ENCODE peak calls at places on chromosomes 4 and X, in five cellular contexts. One of them, this sample, is unnamed.
A peak's percentile ranks its signal among the peaks of the same experiment; 100 is the strongest.

GRCh38 chr4:161841759-161842158 is 322.0 kb downstream of the FSTL5 start:
- DNase-seq in sigmoid colon: no peak
- DNase-seq in GM23338: no peak
- DNase-seq in K562: no peak
- DNase-seq in breast epithelium: no peak
- DNase-seq in this sample: no peak

GRCh38 chrX:68018248-68019203 is 414.8 kb downstream of the OPHN1 start:
- DNase-seq in breast epithelium: no peak
- DNase-seq in sigmoid colon: no peak
- DNase-seq in GM23338: peak; percentile 68
- DNase-seq in K562: peak; percentile 7
- DNase-seq in this sample: no peak

GRCh38 chr4:123418486-123418931 is 21.9 kb downstream of the SPRY1 start:
- DNase-seq in K562: no peak
- DNase-seq in GM23338: peak; percentile 93
- DNase-seq in sigmoid colon: no peak
- DNase-seq in breast epithelium: no peak
- DNase-seq in this sample: no peak

GRCh38 chr4:4330794-4331193 is 40.7 kb downstream of the ZBTB49 start:
- DNase-seq in sigmoid colon: peak; percentile 48
- DNase-seq in GM23338: no peak
- DNase-seq in breast epithelium: no peak
- DNase-seq in K562: no peak
- DNase-seq in this sample: no peak

GRCh38 chrX:138885886-138886285 is 174.4 kb upstream of the FGF13 start:
- DNase-seq in K562: no peak
- DNase-seq in sigmoid colon: no peak
- DNase-seq in breast epithelium: no peak
- DNase-seq in GM23338: no peak
- DNase-seq in this sample: no peak

GRCh38 chr4:174739576-174739975 is 89.5 kb downstream of the GLRA3 start:
- DNase-seq in K562: no peak
- DNase-seq in sigmoid colon: no peak
- DNase-seq in GM23338: no peak
- DNase-seq in breast epithelium: no peak
- DNase-seq in this sample: no peak

GRCh38 chr4:142435599-142436235 is 410.4 kb downstream of the INPP4B start:
- DNase-seq in sigmoid colon: no peak
- DNase-seq in K562: no peak
- DNase-seq in GM23338: peak; percentile 82
- DNase-seq in breast epithelium: peak; percentile 66
- DNase-seq in this sample: no peak

GRCh38 chrX:12672362-12673106 is 118.7 kb upstream of the PRPS2 start:
- DNase-seq in GM23338: no peak
- DNase-seq in K562: no peak
- DNase-seq in sigmoid colon: no peak
- DNase-seq in breast epithelium: no peak
- DNase-seq in this sample: no peak

GRCh38 chrX:46576458-46576857 is 2.9 kb downstream of the CHST7 start:
- DNase-seq in K562: no peak
- DNase-seq in breast epithelium: no peak
- DNase-seq in sigmoid colon: no peak
- DNase-seq in GM23338: no peak
- DNase-seq in this sample: no peak

DNA sequence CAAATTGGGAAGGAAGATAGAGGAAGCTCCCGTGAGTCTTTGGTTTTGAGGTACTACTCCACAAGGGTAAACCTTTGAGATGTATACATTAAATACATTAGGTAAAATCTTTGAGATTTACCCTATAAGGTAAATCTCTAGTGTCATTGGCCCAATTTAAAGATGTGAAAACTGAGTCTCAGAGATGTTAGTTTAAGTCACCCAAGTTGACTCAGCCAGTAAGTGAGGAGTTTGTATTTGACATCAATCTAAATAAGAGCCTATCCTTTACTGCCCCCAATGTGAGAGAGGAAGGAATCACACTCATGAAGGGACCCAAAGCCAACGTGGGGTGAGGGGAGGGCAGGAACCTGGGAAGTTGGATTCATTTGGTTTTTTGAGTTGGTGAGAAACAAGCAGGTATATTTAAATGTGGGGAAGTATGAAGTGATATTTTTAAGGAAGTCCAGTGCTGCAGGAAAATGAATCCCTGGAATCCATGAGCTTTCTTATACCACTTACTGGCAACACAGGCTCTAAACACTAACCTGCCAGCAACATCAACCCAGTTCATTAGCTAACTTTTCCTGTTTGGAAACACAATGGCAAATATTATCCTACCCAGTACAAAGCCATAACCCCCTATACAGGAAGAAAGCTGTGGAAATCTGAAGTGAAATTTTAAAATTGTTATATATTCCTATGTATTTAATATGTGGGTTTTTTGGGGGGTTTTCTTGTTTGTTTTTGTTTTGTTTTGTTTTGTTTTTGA is 55.3 kb downstream of the PALLD start:
- DNase-seq in sigmoid colon: no peak
- DNase-seq in GM23338: peak; percentile 70
- DNase-seq in breast epithelium: no peak
- DNase-seq in K562: peak; percentile 19
- DNase-seq in this sample: no peak
- TF ChIP-seq CTCF in sigmoid colon: no peak
- TF ChIP-seq CTCF in GM23338: peak; percentile 58
- TF ChIP-seq CTCF in breast epithelium: no peak
- TF ChIP-seq CTCF in K562: peak; percentile 11
- TF ChIP-seq CTCF in this sample: no peak

GRCh38 chr4:75705198-75705712 is 19.1 kb upstream of the USO1 start:
- DNase-seq in GM23338: peak; percentile 92
- DNase-seq in K562: no peak
- DNase-seq in breast epithelium: no peak
- DNase-seq in sigmoid colon: no peak
- DNase-seq in this sample: no peak
- H3K4me3 ChIP-seq in GM23338: no peak overlapping the region
- H3K4me3 ChIP-seq in K562: no peak overlapping the region
- H3K4me3 ChIP-seq in breast epithelium: no peak overlapping the region
- H3K4me3 ChIP-seq in sigmoid colon: no peak overlapping the region
- H3K4me3 ChIP-seq in this sample: no peak overlapping the region

DNA sequence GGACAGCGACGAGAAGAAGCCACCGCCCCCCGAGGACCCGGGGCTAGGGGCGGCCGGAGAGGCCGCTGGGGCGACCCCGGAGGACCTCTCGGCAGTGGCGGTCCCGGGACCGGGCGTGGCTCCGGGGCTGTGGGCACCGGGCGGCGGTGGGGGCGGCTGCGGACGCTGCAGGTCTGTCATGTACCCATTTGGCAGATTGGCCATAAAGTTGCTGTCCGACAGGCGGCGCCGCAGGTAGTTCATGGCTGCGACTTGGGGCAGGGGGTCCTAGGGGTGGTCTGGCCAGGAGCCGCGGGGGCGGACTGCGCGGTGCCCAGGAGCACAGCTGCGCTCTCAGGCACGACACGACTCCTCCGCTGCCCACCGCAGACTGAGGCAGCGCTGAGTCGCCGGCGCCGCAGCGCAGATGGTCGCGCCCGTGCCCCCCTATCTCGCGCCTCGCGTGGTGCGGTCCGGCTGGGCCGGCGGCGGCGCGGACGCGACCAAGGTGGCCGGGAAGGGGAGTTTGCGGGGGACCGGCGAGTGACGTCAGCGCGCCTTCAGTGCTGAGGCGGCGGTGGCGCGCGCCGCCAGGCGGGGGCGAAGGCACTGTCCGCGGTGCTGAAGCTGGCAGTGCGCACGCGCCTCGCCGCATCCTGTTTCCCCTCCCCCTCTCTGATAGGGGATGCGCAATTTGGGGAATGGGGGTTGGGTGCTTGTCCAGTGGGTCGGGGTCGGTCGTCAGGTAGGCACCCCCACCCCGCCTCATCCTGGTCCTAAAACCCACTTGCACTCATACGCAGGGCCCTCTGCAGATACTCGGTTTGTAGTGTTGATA is at the start of gene SYN1:
- DNase-seq in GM23338: peak; percentile 79
- DNase-seq in K562: peak; percentile 94
- DNase-seq in breast epithelium: peak; percentile 74
- DNase-seq in sigmoid colon: peak; percentile 86
- DNase-seq in this sample: peak; percentile 95
- TF ChIP-seq POLR2AphosphoS5 in GM23338: peak; percentile 37
- TF ChIP-seq POLR2AphosphoS5 in K562: no peak
- TF ChIP-seq POLR2AphosphoS5 in breast epithelium: no peak
- TF ChIP-seq POLR2AphosphoS5 in sigmoid colon: no peak
- TF ChIP-seq POLR2AphosphoS5 in this sample: peak; percentile 44

GRCh38 chr4:7769936-7770674 is 169.6 kb downstream of the AFAP1 start:
- DNase-seq in K562: no peak
- DNase-seq in breast epithelium: peak; percentile 50
- DNase-seq in GM23338: peak; percentile 61
- DNase-seq in sigmoid colon: peak; percentile 65
- DNase-seq in this sample: no peak
- TF ChIP-seq CTCF in K562: peak; percentile 30
- TF ChIP-seq CTCF in breast epithelium: no peak
- TF ChIP-seq CTCF in GM23338: peak; percentile 64
- TF ChIP-seq CTCF in sigmoid colon: peak; percentile 24
- TF ChIP-seq CTCF in this sample: no peak

GRCh38 chrX:130091976-130092522 is 18.2 kb downstream of the ELF4 start:
- DNase-seq in breast epithelium: no peak
- DNase-seq in sigmoid colon: no peak
- DNase-seq in K562: peak; percentile 86
- DNase-seq in GM23338: peak; percentile 30
- DNase-seq in this sample: peak; percentile 71

GRCh38 chrX:130093271-130093670 is 17.0 kb downstream of the ELF4 start:
- DNase-seq in GM23338: no peak
- DNase-seq in K562: no peak
- DNase-seq in breast epithelium: no peak
- DNase-seq in sigmoid colon: no peak
- DNase-seq in this sample: no peak

GRCh38 chrX:130097507-130098201 is 12.6 kb downstream of the ELF4 start:
- DNase-seq in K562: peak; percentile 32
- DNase-seq in GM23338: no peak
- DNase-seq in sigmoid colon: no peak
- DNase-seq in breast epithelium: no peak
- DNase-seq in this sample: peak; percentile 57

GRCh38 chrX:130095249-130095648 is 15.0 kb downstream of the ELF4 start:
- DNase-seq in GM23338: no peak
- DNase-seq in K562: no peak
- DNase-seq in sigmoid colon: no peak
- DNase-seq in breast epithelium: no peak
- DNase-seq in this sample: no peak

GRCh38 chrX:130094712-130095111 is 15.6 kb downstream of the ELF4 start:
- DNase-seq in sigmoid colon: no peak
- DNase-seq in K562: no peak
- DNase-seq in breast epithelium: no peak
- DNase-seq in GM23338: no peak
- DNase-seq in this sample: no peak
- H3K4me3 ChIP-seq in sigmoid colon: no peak overlapping the region
- H3K4me3 ChIP-seq in K562: no peak overlapping the region
- H3K4me3 ChIP-seq in breast epithelium: no peak overlapping the region
- H3K4me3 ChIP-seq in GM23338: no peak overlapping the region
- H3K4me3 ChIP-seq in this sample: no peak overlapping the region

This sample was measured in upper lobe of left lung.